ENCODE peak calls at places on chromosome 3, in seven cellular contexts. S, H, R, N, U, V and L are unnamed samples.

GRCh38 chr3:68088216-68088615 is 433.8 kb upstream of the SUCLG2 start:
- DNase-seq in S (no peak), H (no peak), R (no peak), N (no peak), U (peak; percentile 72), V (no peak), L (no peak)

GRCh38 chr3:18295171-18295920 is 129.8 kb downstream of the SATB1 start:
- DNase-seq in S (no peak), H (no peak), R (peak; percentile 81), N (no peak), U (peak; percentile 53), V (peak; percentile 27), L (no peak)

GRCh38 chr3:155065537-155065936 is 14.6 kb upstream of the MME start:
- DNase-seq in S (no peak), H (no peak), R (no peak), N (no peak), U (no peak), V (no peak), L (no peak)

GRCh38 chr3:32930161-32930560 is 21.3 kb upstream of the CCR4 start:
- DNase-seq in S (no peak), H (no peak), R (no peak), N (no peak), U (no peak), V (no peak), L (no peak)

GRCh38 chr3:31962801-31963205 is 18.3 kb downstream of the OSBPL10 start:
- DNase-seq in S (no peak), H (no peak), R (no peak), N (no peak), U (no peak), V (no peak), L (no peak)

GRCh38 chr3:148840419-148840818 is 12.8 kb downstream of the CPB1 start:
- DNase-seq in S (no peak), H (no peak), R (no peak), N (no peak), U (no peak), V (no peak), L (no peak)

GRCh38 chr3:169764164-169764452 is 752 bp downstream of the TERC start:
- DNase-seq in S (no peak), H (no peak), R (no peak), N (no peak), U (no peak), V (peak; percentile 47), L (no peak)

GRCh38 chr3:184637705-184638104 is 74.2 kb downstream of the MAGEF1 start:
- DNase-seq in S (no peak), H (no peak), R (no peak), N (no peak), U (no peak), V (no peak), L (no peak)

GRCh38 chr3:144564011-144564410 is 592.4 kb downstream of the DIPK2A start:
- DNase-seq in S (no peak), H (no peak), R (no peak), N (no peak), U (no peak), V (no peak), L (no peak)

GRCh38 chr3:129809297-129809696 is 84.2 kb downstream of the TMCC1 start:
- DNase-seq in S (no peak), H (no peak), R (no peak), N (no peak), U (no peak), V (no peak), L (no peak)

GRCh38 chr3:123732447-123732846 is 147.6 kb upstream of the HACD2 start:
- DNase-seq in S (no peak), H (no peak), R (no peak), N (no peak), U (peak; percentile 14), V (no peak), L (no peak)

GRCh38 chr3:108546249-108546648 is 35.9 kb upstream of the MYH15 start:
- DNase-seq in S (no peak), H (no peak), R (no peak), N (no peak), U (no peak), V (peak; percentile 12), L (no peak)

GRCh38 chr3:16513141-16514020 is at the start of gene RFTN1:
- DNase-seq in S (peak; percentile 71), H (no peak), R (peak; percentile 60), N (no peak), U (peak; percentile 63), V (peak; percentile 31), L (no peak)

GRCh38 chr3:12663311-12663935 is 494 bp downstream of the RAF1 start:
- DNase-seq in S (peak; percentile 58), H (peak; percentile 27), R (no peak), N (peak; percentile 25), U (peak; percentile 37), V (no peak), L (peak; percentile 30)

GRCh38 chr3:47650294-47650693 is 71.6 kb upstream of the CSPG5 start:
- DNase-seq in S (no peak), H (no peak), R (no peak), N (no peak), U (no peak), V (no peak), L (no peak)

GRCh38 chr3:195001961-195002861 is 268.7 kb downstream of the XXYLT1 start:
- DNase-seq in S (peak; percentile 57), H (no peak), R (peak; percentile 75), N (no peak), U (peak; percentile 29), V (peak; percentile 54), L (no peak)

GRCh38 chr3:18474202-18474601 is 49.1 kb upstream of the SATB1 start:
- DNase-seq in S (no peak), H (no peak), R (no peak), N (no peak), U (no peak), V (no peak), L (no peak)

GRCh38 chr3:10602769-10603768 is 97.7 kb upstream of the ATP2B2 start:
- DNase-seq in S (no peak), H (no peak), R (no peak), N (no peak), U (peak; percentile 81), V (no peak), L (peak; percentile 59)

GRCh38 chr3:64022451-64023186 is 675 bp downstream of the PSMD6 start:
- DNase-seq in S (no peak), H (no peak), R (no peak), N (no peak), U (peak; percentile 40), V (no peak), L (no peak)

GRCh38 chr3:14238936-14239335 is 60.3 kb downstream of the LSM3 start:
- DNase-seq in S (no peak), H (no peak), R (no peak), N (no peak), U (no peak), V (no peak), L (no peak)

GRCh38 chr3:47961815-47962606 is 54.2 kb downstream of the MAP4 start:
- DNase-seq in S (no peak), H (peak; percentile 5), R (no peak), N (no peak), U (peak; percentile 41), V (no peak), L (no peak)

GRCh38 chr3:126435456-126436315 is 40.0 kb downstream of the ZXDC start:
- DNase-seq in S (no peak), H (no peak), R (no peak), N (no peak), U (no peak), V (no peak), L (no peak)

GRCh38 chr3:185280572-185281365 is 26.9 kb upstream of the EHHADH start:
- DNase-seq in S (no peak), H (no peak), R (peak; percentile 71), N (no peak), U (no peak), V (peak; percentile 65), L (no peak)

GRCh38 chr3:97914390-97914789 is 57.8 kb downstream of the RIOX2 start:
- DNase-seq in S (no peak), H (no peak), R (no peak), N (no peak), U (no peak), V (no peak), L (no peak)

GRCh38 chr3:46849098-46849631 is 14.1 kb downstream of the MYL3 start:
- DNase-seq in S (no peak), H (no peak), R (no peak), N (no peak), U (no peak), V (no peak), L (no peak)

GRCh38 chr3:8909160-8909559 is 54.1 kb downstream of the RAD18 start:
- DNase-seq in S (no peak), H (no peak), R (no peak), N (no peak), U (no peak), V (no peak), L (no peak)

GRCh38 chr3:186963636-186964035 is 33.3 kb downstream of the ST6GAL1 start:
- DNase-seq in S (no peak), H (no peak), R (no peak), N (no peak), U (no peak), V (no peak), L (no peak)

GRCh38 chr3:69082805-69083204 is 1.9 kb upstream of the ARL6IP5 start:
- DNase-seq in S (peak; percentile 34), H (peak; percentile 24), R (no peak), N (no peak), U (peak; percentile 90), V (no peak), L (peak; percentile 44)

GRCh38 chr3:146156801-146157310 is 4.1 kb downstream of the PLOD2 start:
- DNase-seq in S (no peak), H (no peak), R (no peak), N (no peak), U (no peak), V (no peak), L (no peak)

GRCh38 chr3:197746214-197746613 is 3.5 kb upstream of the FYTTD1 start:
- DNase-seq in S (no peak), H (no peak), R (no peak), N (no peak), U (no peak), V (no peak), L (no peak)

GRCh38 chr3:175020101-175020500 is 161.0 kb downstream of the NAALADL2 start:
- DNase-seq in S (no peak), H (no peak), R (no peak), N (no peak), U (no peak), V (no peak), L (no peak)

GRCh38 chr3:127389415-127389814 is 101.6 kb upstream of the PRR20G start:
- DNase-seq in S (no peak), H (no peak), R (no peak), N (no peak), U (no peak), V (no peak), L (no peak)

GRCh38 chr3:69763976-69764851 is 24.9 kb downstream of the MITF start:
- DNase-seq in S (no peak), H (no peak), R (no peak), N (no peak), U (no peak), V (no peak), L (no peak)

GRCh38 chr3:133097214-133097613 is 59.0 kb downstream of the TMEM108 start:
- DNase-seq in S (no peak), H (no peak), R (no peak), N (no peak), U (no peak), V (no peak), L (no peak)

GRCh38 chr3:168803536-168803935 is 707.8 kb upstream of the GOLIM4 start:
- DNase-seq in S (no peak), H (no peak), R (no peak), N (no peak), U (no peak), V (no peak), L (no peak)